ENCODE peak calls at places on chromosome 11, in four cellular contexts. N is neuronal stem cell, I is mesenchymal stem cell, Q is HS-5. L is an unnamed sample.

GRCh38 chr11:19995131-19995530 is 165.1 kb downstream of the DBX1 start:
- DNase-seq in N (no peak), I (peak; percentile 97), Q (peak; percentile 40), L (no peak)

GRCh38 chr11:123186291-123186690 is 8.8 kb downstream of the CLMP start:
- DNase-seq in N (no peak), I (no peak), Q (no peak), L (no peak)

GRCh38 chr11:61148016-61148640 is 13.1 kb downstream of the VPS37C start:
- DNase-seq in N (no peak), I (no peak), Q (no peak), L (no peak)

GRCh38 chr11:75323609-75324008 is 27.9 kb downstream of the ARRB1 start:
- DNase-seq in N (no peak), I (no peak), Q (no peak), L (no peak)

GRCh38 chr11:134124660-134125451 is 56.0 kb downstream of the JAM3 start:
- DNase-seq in N (peak; percentile 47), I (peak; percentile 78), Q (no peak), L (no peak)

GRCh38 chr11:124394408-124394807 is 4.4 kb downstream of the OR8B3 start:
- DNase-seq in N (no peak), I (peak; percentile 30), Q (no peak), L (no peak)

GRCh38 chr11:92449780-92450179 is 225.2 kb downstream of the FAT3 start:
- DNase-seq in N (no peak), I (no peak), Q (no peak), L (no peak)

GRCh38 chr11:118953265-118953664 is 2.8 kb upstream of the UPK2 start:
- DNase-seq in N (peak; percentile 82), I (peak; percentile 20), Q (no peak), L (peak; percentile 87)

GRCh38 chr11:130425156-130425555 is 3.3 kb downstream of the ADAMTS8 start:
- DNase-seq in N (no peak), I (no peak), Q (no peak), L (no peak)

GRCh38 chr11:23023319-23023718 is 163.0 kb upstream of the CCDC179 start:
- DNase-seq in N (no peak), I (no peak), Q (no peak), L (no peak)

GRCh38 chr11:83249972-83250593 is 36.1 kb downstream of the CCDC90B start:
- DNase-seq in N (no peak), I (peak; percentile 59), Q (no peak), L (peak; percentile 46)

GRCh38 chr11:69260622-69261021 is 33.3 kb upstream of the MYEOV start:
- DNase-seq in N (no peak), I (peak; percentile 18), Q (no peak), L (no peak)

GRCh38 chr11:72223615-72224586 is 666 bp upstream of the INPPL1 start:
- DNase-seq in N (no peak), I (peak; percentile 78), Q (no peak), L (no peak)